ENCODE peak calls at places on chromosome 9, in seven cellular contexts. N is PC-9, R is neural progenitor cell, W is GM23248, G is HCT116, H is IMR-90, O is cardiac muscle cell. F is an unnamed sample.

GRCh38 chr9:10614201-10614870 is 1.5 kb upstream of the PTPRD start:
- DNase-seq in R (no peak), G (no peak), H (no peak), W (no peak), N (no peak), O (no peak), F (no peak)

GRCh38 chr9:93346240-93347112 is 105.0 kb upstream of the FAM120A start:
- DNase-seq in O (peak; percentile 26), G (no peak), H (no peak), R (peak; percentile 80), N (no peak), W (peak; percentile 27), F (no peak)

GRCh38 chr9:131346559-131346958 is 47.3 kb upstream of the PRRC2B start:
- DNase-seq in N (no peak), G (no peak), O (no peak), W (no peak), H (no peak), R (no peak), F (no peak)

GRCh38 chr9:114499528-114499927 is 5.7 kb downstream of the WHRN start:
- DNase-seq in R (peak; percentile 87), N (no peak), W (no peak), G (no peak), H (no peak), O (no peak), F (no peak)

GRCh38 chr9:76913467-76913866 is 7.6 kb upstream of the PRUNE2 start:
- DNase-seq in G (no peak), N (peak; percentile 56), R (no peak), O (no peak), W (no peak), H (no peak), F (no peak)

GRCh38 chr9:97923529-97924108 is 1.3 kb upstream of the TRMO start:
- DNase-seq in W (peak; percentile 91), R (peak; percentile 79), O (peak; percentile 83), H (peak; percentile 80), G (peak; percentile 74), N (peak; percentile 69), F (peak; percentile 16)

GRCh38 chr9:71741841-71742648 is 26.3 kb downstream of the CEMIP2 start:
- DNase-seq in H (peak; percentile 93), N (peak; percentile 56), G (no peak), W (no peak), R (no peak), O (peak; percentile 92), F (no peak)

GRCh38 chr9:1120500-1120899 is 70.3 kb downstream of the DMRT2 start:
- DNase-seq in W (no peak), O (no peak), N (no peak), H (no peak), G (no peak), R (no peak), F (no peak)

GRCh38 chr9:108434036-108434435 is 421.8 kb downstream of the ACTL7B start:
- DNase-seq in N (no peak), G (no peak), R (no peak), O (no peak), H (no peak), W (peak; percentile 16), F (no peak)

GRCh38 chr9:95053611-95054440 is 263.7 kb downstream of the FANCC start:
- DNase-seq in H (peak; percentile 43), W (peak; percentile 50), G (no peak), O (peak; percentile 27), N (no peak), R (no peak), F (no peak)

GRCh38 chr9:111411266-111411665 is 72.9 kb downstream of the ECPAS start:
- DNase-seq in R (no peak), W (no peak), G (no peak), H (no peak), N (no peak), O (no peak), F (no peak)

GRCh38 chr9:77534376-77535057 is 113.6 kb downstream of the GNA14 start:
- DNase-seq in O (peak; percentile 34), H (no peak), N (no peak), R (peak; percentile 31), W (no peak), G (no peak), F (no peak)

GRCh38 chr9:22913518-22913917 is 466.9 kb downstream of the DMRTA1 start:
- DNase-seq in N (no peak), W (no peak), O (no peak), H (no peak), R (no peak), G (no peak), F (no peak)

GRCh38 chr9:133424187-133424586 is 2.0 kb downstream of the ADAMTS13 start:
- DNase-seq in W (no peak), R (no peak), H (no peak), G (no peak), N (no peak), O (no peak), F (no peak)

GRCh38 chr9:21744874-21745273 is 57.6 kb upstream of the MTAP start:
- DNase-seq in N (peak; percentile 36), W (peak; percentile 72), O (peak; percentile 76), H (peak; percentile 7), G (no peak), R (no peak), F (no peak)

GRCh38 chr9:19174127-19174921 is 47.0 kb upstream of the PLIN2 start:
- DNase-seq in O (peak; percentile 96), R (peak; percentile 71), N (peak; percentile 37), G (peak; percentile 34), H (peak; percentile 93), W (peak; percentile 99), F (peak; percentile 44)

GRCh38 chr9:16744386-16744785 is 126.1 kb downstream of the BNC2 start:
- DNase-seq in H (peak; percentile 58), N (no peak), G (no peak), R (no peak), O (peak; percentile 60), W (peak; percentile 48), F (no peak)

GRCh38 chr9:127184641-127185040 is 62.2 kb upstream of the ANGPTL2 start:
- DNase-seq in N (no peak), H (no peak), R (no peak), G (no peak), O (no peak), W (peak; percentile 55), F (no peak)
- H3K27ac ChIP-seq in N (no peak overlapping the region), H (peak overlapping the region; percentile 19), R (no peak overlapping the region), G (no peak overlapping the region), O (no peak overlapping the region), W (peak overlapping the region; percentile 99), F (no peak overlapping the region)

GRCh38 chr9:112487008-112487798 is 576 bp downstream of the KIAA1958 start:
- DNase-seq in H (peak; percentile 36), R (peak; percentile 87), W (peak; percentile 76), O (peak; percentile 53), N (no peak), G (peak; percentile 27), F (no peak)
- H3K27ac ChIP-seq in H (no peak overlapping the region), R (peak overlapping the region; percentile 95), W (peak overlapping the region; percentile 24), O (peak overlapping the region; percentile 98), N (no peak overlapping the region), G (peak overlapping the region; percentile 66), F (no peak overlapping the region)

DNA sequence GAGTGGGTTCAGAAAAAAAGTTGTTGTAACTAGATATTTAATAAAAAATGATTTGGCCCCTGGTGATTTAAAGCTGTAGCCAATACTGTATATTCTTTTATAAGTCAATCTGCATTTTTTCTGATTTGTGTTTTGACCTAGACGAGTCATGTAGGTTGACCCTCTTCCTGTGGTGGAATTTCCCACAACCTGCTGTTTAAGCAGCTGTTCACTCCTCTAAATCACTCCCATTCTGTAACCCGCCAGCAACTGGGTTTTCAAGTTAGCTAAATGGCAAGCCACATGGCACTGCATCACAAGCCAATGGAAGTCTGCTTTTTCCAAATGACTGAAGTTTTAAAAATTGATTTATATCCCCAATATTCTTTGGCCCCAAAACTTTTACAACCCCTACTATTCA is 184.7 kb upstream of the TLE4 start:
- DNase-seq in R (no peak), W (no peak), G (no peak), H (peak; percentile 83), O (no peak), N (no peak), F (no peak)
- H3K27ac ChIP-seq in R (no peak overlapping the region), W (no peak overlapping the region), G (no peak overlapping the region), H (no peak overlapping the region), O (no peak overlapping the region), N (no peak overlapping the region), F (no peak overlapping the region)

DNA sequence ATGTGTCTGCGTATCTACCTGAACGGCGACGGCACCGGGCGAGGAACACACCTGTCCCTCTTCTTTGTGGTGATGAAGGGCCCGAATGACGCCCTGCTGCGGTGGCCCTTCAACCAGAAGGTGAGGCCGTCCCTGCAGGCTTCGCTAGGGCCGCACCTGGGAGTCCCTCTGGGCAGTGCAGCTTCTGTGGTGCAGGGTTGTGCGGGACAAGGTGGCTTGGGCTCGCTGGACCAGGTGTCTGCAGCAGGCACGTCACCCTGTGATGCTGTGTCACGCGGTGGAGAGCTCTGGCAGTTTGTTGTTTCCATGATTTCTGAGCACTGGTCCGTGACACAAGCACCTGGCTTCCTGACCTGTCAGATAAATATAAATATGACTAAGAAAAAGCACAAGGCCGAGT is 20.7 kb downstream of the FBXW5 start:
- DNase-seq in N (no peak), H (no peak), G (no peak), W (no peak), O (no peak), R (no peak), F (no peak)
- H3K27ac ChIP-seq in N (no peak overlapping the region), H (no peak overlapping the region), G (no peak overlapping the region), W (no peak overlapping the region), O (no peak overlapping the region), R (no peak overlapping the region), F (no peak overlapping the region)

GRCh38 chr9:14531424-14532269 is 161.6 kb downstream of the ZDHHC21 start:
- DNase-seq in N (no peak), H (no peak), O (no peak), G (no peak), W (no peak), R (no peak), F (no peak)

GRCh38 chr9:14532716-14533115 is 160.5 kb downstream of the ZDHHC21 start:
- DNase-seq in W (peak; percentile 39), H (no peak), R (no peak), G (no peak), N (no peak), O (no peak), F (no peak)

GRCh38 chr9:14530301-14530700 is 162.9 kb downstream of the ZDHHC21 start:
- DNase-seq in W (no peak), R (peak; percentile 9), O (no peak), N (no peak), G (no peak), H (no peak), F (no peak)

GRCh38 chr9:14535161-14535930 is 157.9 kb downstream of the ZDHHC21 start:
- DNase-seq in H (no peak), O (no peak), G (no peak), N (no peak), R (no peak), W (no peak), F (no peak)

GRCh38 chr9:14533867-14534650 is 159.2 kb downstream of the ZDHHC21 start:
- DNase-seq in R (no peak), G (no peak), W (no peak), O (no peak), H (no peak), N (no peak), F (no peak)
- H3K27ac ChIP-seq in R (no peak overlapping the region), G (no peak overlapping the region), W (no peak overlapping the region), O (no peak overlapping the region), H (no peak overlapping the region), N (no peak overlapping the region), F (no peak overlapping the region)

DNA sequence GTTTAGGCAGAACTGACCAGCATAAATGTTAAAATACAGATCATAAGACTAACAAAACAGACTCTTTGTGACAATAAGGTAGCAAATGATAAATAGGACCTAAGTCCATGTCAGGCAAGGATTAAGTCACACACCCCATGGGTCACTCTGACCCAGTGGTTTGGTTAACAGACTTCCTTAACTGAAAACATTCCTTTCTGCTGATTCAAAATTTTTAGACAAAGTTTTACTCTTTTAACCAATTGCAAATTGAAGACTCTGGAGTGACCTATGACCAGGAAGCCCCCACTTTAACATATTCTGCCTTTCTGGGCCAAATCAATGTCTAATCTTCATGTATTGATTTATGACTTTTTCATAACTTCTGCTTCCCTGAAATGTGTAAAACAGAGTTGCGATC is 4.9 kb upstream of the NXNL2 start:
- DNase-seq in H (peak; percentile 78), W (peak; percentile 76), R (no peak), G (no peak), O (peak; percentile 52), N (peak; percentile 76), F (no peak)
- H3K27ac ChIP-seq in H (peak overlapping the region; percentile 63), W (peak overlapping the region; percentile 24), R (no peak overlapping the region), G (no peak overlapping the region), O (no peak overlapping the region), N (peak overlapping the region; percentile 38), F (no peak overlapping the region)